ENCODE peak calls at places on chromosome 10, in six cellular contexts. V, M, D, W, Q and X are unnamed samples.
A peak's percentile ranks its signal among the peaks of the same experiment; 100 is the strongest.

GRCh38 chr10:44552716-44553115 is 167.8 kb upstream of the CXCL12 start:
- DNase-seq in V (no peak), M (no peak), D (no peak), W (no peak), Q (no peak), X (no peak)

GRCh38 chr10:14843327-14843988 is 5.4 kb downstream of the HSPA14 start:
- DNase-seq in V (no peak), M (no peak), D (no peak), W (no peak), Q (no peak), X (no peak)

GRCh38 chr10:112898540-112899395 is 51.3 kb upstream of the TCF7L2 start:
- DNase-seq in V (peak; percentile 75), M (peak; percentile 11), D (peak; percentile 82), W (peak; percentile 90), Q (no peak), X (no peak)

GRCh38 chr10:43671659-43672555 is 23.2 kb upstream of the ZNF32 start:
- DNase-seq in V (peak; percentile 47), M (peak; percentile 83), D (peak; percentile 60), W (peak; percentile 69), Q (no peak), X (peak; percentile 71)

GRCh38 chr10:124244256-124244877 is 151.0 kb upstream of the CHST15 start:
- DNase-seq in V (no peak), M (no peak), D (no peak), W (no peak), Q (no peak), X (no peak)

GRCh38 chr10:28429573-28430216 is 103.2 kb upstream of the WAC start:
- DNase-seq in V (peak; percentile 8), M (peak; percentile 53), D (no peak), W (peak; percentile 59), Q (no peak), X (no peak)

GRCh38 chr10:116787018-116787674 is 44.8 kb upstream of the HSPA12A start:
- DNase-seq in V (no peak), M (no peak), D (no peak), W (no peak), Q (no peak), X (no peak)

GRCh38 chr10:79300711-79301110 is 46.6 kb upstream of the PPIF start:
- DNase-seq in V (no peak), M (no peak), D (no peak), W (no peak), Q (no peak), X (no peak)

GRCh38 chr10:71753091-71753959 is 20.0 kb downstream of the VSIR start:
- DNase-seq in V (no peak), M (peak; percentile 75), D (no peak), W (peak; percentile 81), Q (no peak), X (no peak)

GRCh38 chr10:124640056-124640455 is 104.1 kb downstream of the FAM53B start:
- DNase-seq in V (no peak), M (no peak), D (no peak), W (no peak), Q (no peak), X (no peak)

GRCh38 chr10:79248341-79248931 is 98.8 kb upstream of the PPIF start:
- DNase-seq in V (no peak), M (no peak), D (no peak), W (no peak), Q (no peak), X (no peak)

GRCh38 chr10:16314259-16314658 is 122.6 kb upstream of the PTER start:
- DNase-seq in V (peak; percentile 2), M (peak; percentile 17), D (peak; percentile 15), W (peak; percentile 20), Q (no peak), X (no peak)

GRCh38 chr10:73597346-73597745 is 6.2 kb upstream of the USP54 start:
- DNase-seq in V (no peak), M (no peak), D (no peak), W (no peak), Q (no peak), X (no peak)

GRCh38 chr10:31381766-31382316 is 62.8 kb downstream of the ZEB1 start:
- DNase-seq in V (no peak), M (no peak), D (no peak), W (no peak), Q (peak; percentile 55), X (no peak)

GRCh38 chr10:103396789-103397087 is 312 bp downstream of the PDCD11 start:
- DNase-seq in V (no peak), M (peak; percentile 14), D (no peak), W (no peak), Q (no peak), X (no peak)

GRCh38 chr10:91614254-91614624 is 18.6 kb downstream of the PPP1R3C start:
- DNase-seq in V (no peak), M (no peak), D (no peak), W (no peak), Q (no peak), X (no peak)

GRCh38 chr10:21750424-21750823 is 216.4 kb downstream of the MLLT10 start:
- DNase-seq in V (no peak), M (no peak), D (peak; percentile 41), W (no peak), Q (no peak), X (no peak)

GRCh38 chr10:111875760-111876159 is 307.8 kb downstream of the GPAM start:
- DNase-seq in V (no peak), M (no peak), D (no peak), W (no peak), Q (no peak), X (no peak)

GRCh38 chr10:97081621-97082235 is 104.0 kb downstream of the SLIT1 start:
- DNase-seq in V (peak; percentile 34), M (peak; percentile 74), D (peak; percentile 85), W (peak; percentile 30), Q (no peak), X (peak; percentile 90)

GRCh38 chr10:97210576-97210975 is 24.8 kb upstream of the SLIT1 start:
- DNase-seq in V (peak; percentile 54), M (peak; percentile 77), D (peak; percentile 91), W (peak; percentile 61), Q (peak; percentile 37), X (peak; percentile 88)

GRCh38 chr10:23543696-23544095 is 104.8 kb downstream of the OTUD1 start:
- DNase-seq in V (no peak), M (no peak), D (no peak), W (no peak), Q (no peak), X (no peak)

GRCh38 chr10:61642692-61643091 is 20.0 kb upstream of the CABCOCO1 start:
- DNase-seq in V (no peak), M (no peak), D (no peak), W (no peak), Q (no peak), X (no peak)

GRCh38 chr10:71260622-71261325 is 48.4 kb downstream of the UNC5B start:
- DNase-seq in V (peak; percentile 47), M (peak; percentile 23), D (peak; percentile 52), W (no peak), Q (no peak), X (no peak)

GRCh38 chr10:123160311-123160980 is 6.2 kb downstream of the BUB3 start:
- DNase-seq in V (no peak), M (no peak), D (no peak), W (no peak), Q (no peak), X (no peak)

DNA sequence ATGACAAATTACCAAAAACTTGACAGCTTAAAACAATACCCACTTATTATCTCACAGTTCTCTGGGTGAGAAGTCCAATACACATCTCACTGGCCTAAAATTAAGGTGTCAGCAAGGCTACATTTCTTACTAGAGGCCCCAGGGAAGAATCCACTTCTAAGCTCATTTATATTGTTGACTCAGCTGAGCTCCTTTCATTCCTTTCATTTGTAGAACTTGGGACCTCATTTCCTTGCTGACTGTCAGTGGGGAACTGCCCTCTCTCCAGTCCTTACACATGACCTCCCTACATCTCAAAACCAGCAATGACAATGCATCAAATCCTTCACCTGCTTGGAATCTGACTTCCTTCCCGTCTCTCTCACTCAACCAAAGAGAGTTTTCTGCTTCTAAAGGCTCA is 240.3 kb downstream of the IPMK start:
- DNase-seq in V (no peak), M (no peak), D (no peak), W (no peak), Q (no peak), X (no peak)
- TF ChIP-seq SP1 in V (no peak), M (no peak), D (no peak), W (no peak), Q (no peak), X (no peak)

GRCh38 chr10:13712799-13713581 is 126.2 kb downstream of the PRPF18 start:
- DNase-seq in V (peak; percentile 44), M (peak; percentile 74), D (no peak), W (no peak), Q (peak; percentile 82), X (no peak)
- TF ChIP-seq SP1 in V (peak; percentile 56), M (no peak), D (no peak), W (no peak), Q (no peak), X (no peak)

GRCh38 chr10:33306756-33307519 is 27.5 kb downstream of the NRP1 start:
- DNase-seq in V (no peak), M (no peak), D (no peak), W (peak; percentile 77), Q (no peak), X (no peak)
- TF ChIP-seq SP1 in V (no peak), M (no peak), D (no peak), W (no peak), Q (no peak), X (no peak)

GRCh38 chr10:132417957-132418441 is 21.0 kb downstream of the PWWP2B start:
- DNase-seq in V (no peak), M (no peak), D (no peak), W (no peak), Q (no peak), X (no peak)

GRCh38 chr10:132419631-132420468 is 22.9 kb downstream of the PWWP2B start:
- DNase-seq in V (no peak), M (no peak), D (no peak), W (no peak), Q (no peak), X (no peak)

GRCh38 chr10:132420469-132421376 is 23.7 kb downstream of the PWWP2B start:
- DNase-seq in V (no peak), M (peak; percentile 29), D (no peak), W (peak; percentile 18), Q (no peak), X (no peak)

GRCh38 chr10:132417249-132417878 is 20.4 kb downstream of the PWWP2B start:
- DNase-seq in V (no peak), M (no peak), D (no peak), W (no peak), Q (no peak), X (no peak)

DNA sequence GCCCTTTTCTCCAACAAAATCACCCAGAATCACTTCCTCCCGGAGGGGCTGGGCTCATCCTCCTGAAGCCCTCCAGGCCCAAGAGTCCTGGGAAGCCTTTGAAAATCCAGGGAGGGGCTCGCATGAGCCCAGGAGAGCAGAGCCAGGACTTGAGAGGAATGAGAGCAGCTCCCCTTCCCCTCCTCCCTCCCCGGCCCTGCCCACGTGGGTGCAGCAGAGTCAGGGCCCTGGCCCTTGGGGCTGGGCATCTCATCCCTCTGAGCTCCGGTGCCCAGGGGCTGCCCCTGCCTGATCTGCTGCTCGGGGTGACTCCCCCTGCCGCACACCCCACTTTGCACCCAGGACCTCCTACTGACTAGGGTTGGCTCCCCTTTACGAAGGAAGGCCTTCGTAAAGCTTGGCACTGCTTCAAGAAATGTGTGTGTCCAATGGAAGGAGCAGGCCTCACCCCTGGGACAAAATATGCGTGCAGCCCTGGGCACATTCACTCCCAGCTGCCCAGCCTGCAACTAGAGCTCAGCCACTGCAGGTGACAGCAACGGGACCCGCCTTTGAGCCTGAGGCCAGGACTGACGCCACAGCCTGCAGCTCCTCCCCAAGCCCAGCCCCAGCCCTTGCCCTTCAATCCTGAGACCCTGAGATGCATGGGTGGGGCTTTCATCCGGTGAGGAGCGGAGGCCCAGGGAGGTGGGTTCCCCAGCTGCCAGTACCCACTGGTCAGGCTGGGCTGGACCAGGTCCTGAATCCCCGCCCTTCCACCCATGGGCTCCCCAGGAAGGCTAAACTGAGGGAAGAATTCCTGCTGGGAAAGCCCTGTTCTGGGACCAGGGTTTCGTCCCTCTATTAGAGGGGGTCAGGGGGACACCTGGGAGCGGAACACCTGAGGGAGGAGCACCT is 21.8 kb downstream of the PWWP2B start:
- DNase-seq in V (peak; percentile 49), M (peak; percentile 17), D (peak; percentile 83), W (no peak), Q (no peak), X (no peak)
- TF ChIP-seq SP1 in V (peak; percentile 37), M (no peak), D (peak; percentile 42), W (no peak), Q (no peak), X (no peak)